ENCODE peak calls at places on chromosomes 4 and X, in eight cellular contexts. X is AG09319, A is mesendoderm, D is mucosa of gallbladder, M is substantia nigra, E is mammary epithelial cell, Q is Calu3, O is NCI-H146. G is an unnamed sample.

GRCh38 chr4:129346760-129347159 is 250.8 kb downstream of the C4orf33 start:
- DNase-seq in X (no peak), A (no peak), D (no peak), M (no peak), E (no peak), Q (no peak), O (no peak), G (no peak)

GRCh38 chr4:94356444-94356843 is 13.8 kb upstream of the HPGDS start:
- DNase-seq in X (no peak), A (no peak), D (no peak), M (no peak), E (no peak), Q (no peak), O (no peak), G (no peak)

GRCh38 chrX:18674417-18674787 is 2.5 kb upstream of the RS1 start:
- DNase-seq in X (no peak), A (no peak), D (no peak), M (peak; percentile 31), E (no peak), Q (peak; percentile 5), O (peak; percentile 54), G (no peak)

GRCh38 chrX:118164138-118164537 is 47.5 kb upstream of the KLHL13 start:
- DNase-seq in X (no peak), A (no peak), D (no peak), M (no peak), E (peak; percentile 43), Q (no peak), O (no peak), G (no peak)

GRCh38 chr4:114180481-114180880 is 201.0 kb upstream of the ARSJ start:
- DNase-seq in X (peak; percentile 38), A (peak; percentile 87), D (peak; percentile 26), M (peak; percentile 1), E (no peak), Q (peak; percentile 59), O (peak; percentile 1), G (no peak)

GRCh38 chr4:101871962-101872676 is 81.6 kb downstream of the BANK1 start:
- DNase-seq in X (no peak), A (no peak), D (no peak), M (no peak), E (no peak), Q (no peak), O (no peak), G (no peak)

GRCh38 chr4:144300616-144301015 is 160.1 kb upstream of the GYPA start:
- DNase-seq in X (no peak), A (no peak), D (no peak), M (no peak), E (peak; percentile 36), Q (no peak), O (no peak), G (no peak)

GRCh38 chrX:143635915-143636314 is at the start of gene SLITRK4:
- DNase-seq in X (no peak), A (peak; percentile 95), D (no peak), M (no peak), E (no peak), Q (no peak), O (peak; percentile 50), G (peak; percentile 34)

GRCh38 chr4:183343730-183344129 is 21.5 kb upstream of the CLDN24 start:
- DNase-seq in X (no peak), A (no peak), D (no peak), M (no peak), E (no peak), Q (no peak), O (no peak), G (no peak)

GRCh38 chr4:16224669-16225068 is 1.6 kb downstream of the TAPT1 start:
- DNase-seq in X (no peak), A (no peak), D (no peak), M (no peak), E (no peak), Q (no peak), O (no peak), G (no peak)

GRCh38 chr4:16582526-16582925 is 315.9 kb downstream of the LDB2 start:
- DNase-seq in X (no peak), A (peak; percentile 78), D (no peak), M (no peak), E (no peak), Q (no peak), O (no peak), G (no peak)

GRCh38 chr4:26201119-26201518 is 119.7 kb upstream of the RBPJ start:
- DNase-seq in X (peak; percentile 51), A (no peak), D (no peak), M (no peak), E (no peak), Q (no peak), O (no peak), G (no peak)

GRCh38 chr4:127778102-127778501 is 4.0 kb upstream of the HSPA4L start:
- DNase-seq in X (no peak), A (no peak), D (no peak), M (no peak), E (no peak), Q (peak; percentile 14), O (peak; percentile 34), G (no peak)

G was measured in putamen.